ENCODE peak calls at places on chromosomes 4 and X, in five cellular contexts. I is PC-3, J is esophagus squamous epithelium, C is ovary, U is cardiac muscle cell. Q is an unnamed sample. For H3K4me1, the result is how much of the 10 kb centered on the place peaks cover.

GRCh38 chrX:103437147-103437873 is 61.0 kb downstream of the BEX3 start:
- DNase-seq in I (no peak), J (no peak), C (no peak), U (no peak), Q (no peak)

GRCh38 chr4:181043486-181043885 is 1199.7 kb upstream of the TENM3 start:
- DNase-seq in I (no peak), J (no peak), C (no peak), U (no peak), Q (no peak)

GRCh38 chr4:119638359-119638758 is 9.8 kb upstream of the PDE5A start:
- DNase-seq in I (no peak), J (no peak), C (no peak), U (no peak), Q (no peak)

GRCh38 chrX:115606861-115607260 is 45.9 kb downstream of the PLS3 start:
- DNase-seq in I (no peak), J (no peak), C (no peak), U (no peak), Q (no peak)

GRCh38 chr4:8656711-8657380 is 64.3 kb downstream of the CPZ start:
- DNase-seq in I (no peak), J (no peak), C (no peak), U (no peak), Q (no peak)

GRCh38 chr4:41714601-41715000 is 33.9 kb downstream of the PHOX2B start:
- DNase-seq in I (no peak), J (no peak), C (no peak), U (no peak), Q (no peak)

GRCh38 chrX:96700625-96701024 is 16.0 kb downstream of the DIAPH2 start:
- DNase-seq in I (no peak), J (no peak), C (no peak), U (no peak), Q (no peak)

GRCh38 chrX:9622128-9622527 is 143.5 kb downstream of the GPR143 start:
- DNase-seq in I (no peak), J (no peak), C (no peak), U (no peak), Q (no peak)

GRCh38 chrX:20361890-20362262 is 95.2 kb upstream of the RPS6KA3 start:
- DNase-seq in I (peak), J (no peak), C (no peak), U (peak), Q (no peak)

GRCh38 chr4:112885897-112886296 is 163.6 kb upstream of the ANK2 start:
- DNase-seq in I (no peak), J (no peak), C (no peak), U (no peak), Q (no peak)

GRCh38 chr4:27007507-27007906 is 146.9 kb downstream of the STIM2 start:
- DNase-seq in I (no peak), J (no peak), C (no peak), U (no peak), Q (no peak)

GRCh38 chrX:101258260-101258581 is 32.9 kb downstream of the TAF7L start:
- DNase-seq in I (no peak), J (no peak), C (no peak), U (no peak), Q (no peak)

GRCh38 chr4:110823251-110823650 is 200.4 kb upstream of the PITX2 start:
- DNase-seq in I (no peak), J (no peak), C (no peak), U (peak), Q (no peak)

GRCh38 chr4:2489841-2490552 is 21.1 kb downstream of the RNF4 start:
- DNase-seq in I (no peak), J (no peak), C (no peak), U (peak), Q (no peak)

GRCh38 chr4:166594326-166594946 is 639.9 kb downstream of the SPOCK3 start:
- DNase-seq in I (peak), J (no peak), C (no peak), U (peak), Q (no peak)

GRCh38 chr4:77073981-77074865 is 1.6 kb downstream of the CCNI start:
- DNase-seq in I (no peak), J (no peak), C (no peak), U (no peak), Q (no peak)

GRCh38 chrX:71679575-71680207 is 12.3 kb downstream of the LOC101059915 start:
- DNase-seq in I (no peak), J (no peak), C (no peak), U (no peak), Q (no peak)

GRCh38 chr4:53161475-53162423 is 204.1 kb downstream of the SCFD2 start:
- DNase-seq in I (no peak), J (no peak), C (no peak), U (no peak), Q (no peak)

GRCh38 chr4:40629401-40630334 is at the start of gene RBM47:
- DNase-seq in I (peak), J (no peak), C (peak), U (peak), Q (no peak)

GRCh38 chrX:71581210-71581609 is 3.0 kb downstream of the GCNA start:
- DNase-seq in I (no peak), J (no peak), C (no peak), U (no peak), Q (no peak)

GRCh38 chr4:184283659-184284335 is 66.1 kb upstream of the ENPP6 start:
- DNase-seq in I (no peak), J (no peak), C (no peak), U (no peak), Q (peak)

GRCh38 chr4:110622841-110623709 is at the start of gene PITX2:
- DNase-seq in I (no peak), J (peak), C (peak), U (peak), Q (peak)

GRCh38 chrX:7264399-7264798 is 116.4 kb upstream of the PUDP start:
- DNase-seq in I (no peak), J (no peak), C (no peak), U (no peak), Q (no peak)

GRCh38 chr4:89598602-89599001 is 238.4 kb downstream of the SNCA start:
- DNase-seq in I (peak), J (no peak), C (no peak), U (peak), Q (no peak)

GRCh38 chr4:56286763-56287162 is 100.5 kb downstream of the AASDH start:
- DNase-seq in I (no peak), J (no peak), C (no peak), U (peak), Q (no peak)

GRCh38 chr4:56288663-56289062 is 98.6 kb downstream of the AASDH start:
- DNase-seq in I (peak), J (no peak), C (no peak), U (no peak), Q (no peak)

GRCh38 chr4:56293121-56293520 is 94.2 kb downstream of the AASDH start:
- DNase-seq in I (no peak), J (no peak), C (no peak), U (no peak), Q (no peak)

GRCh38 chr4:56289934-56290333 is 97.4 kb downstream of the AASDH start:
- DNase-seq in I (no peak), J (no peak), C (no peak), U (peak), Q (no peak)
- H3K4me3 ChIP-seq in I (no peak), J (no peak), C (no peak), U (no peak), Q (no peak)

GRCh38 chrX:125782184-125782583 is 383.9 kb downstream of the DCAF12L2 start:
- DNase-seq in I (no peak), J (no peak), C (no peak), U (no peak), Q (no peak)
- H3K4me1 ChIP-seq in I (under half), J (under half), C (under half), U (under half), Q (under half)

DNA sequence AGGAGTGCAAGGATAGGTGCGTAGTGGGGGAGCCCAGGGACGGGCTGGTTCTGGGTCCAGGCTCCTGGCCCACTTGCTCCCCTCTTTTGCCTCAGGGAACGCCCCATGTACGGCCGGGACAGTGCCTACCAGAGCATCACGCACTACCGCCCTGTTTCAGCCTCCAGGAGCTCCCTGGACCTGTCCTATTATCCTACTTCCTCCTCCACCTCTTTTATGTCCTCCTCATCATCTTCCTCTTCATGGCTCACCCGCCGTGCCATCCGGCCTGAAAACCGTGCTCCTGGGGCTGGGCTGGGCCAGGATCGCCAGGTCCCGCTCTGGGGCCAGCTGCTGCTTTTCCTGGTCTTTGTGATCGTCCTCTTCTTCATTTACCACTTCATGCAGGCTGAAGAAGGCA is 1.7 kb downstream of the EMD start:
- DNase-seq in I (no peak), J (no peak), C (no peak), U (no peak), Q (no peak)
- H3K4me3 ChIP-seq in I (peak), J (peak), C (no peak), U (no peak), Q (peak)

DNA sequence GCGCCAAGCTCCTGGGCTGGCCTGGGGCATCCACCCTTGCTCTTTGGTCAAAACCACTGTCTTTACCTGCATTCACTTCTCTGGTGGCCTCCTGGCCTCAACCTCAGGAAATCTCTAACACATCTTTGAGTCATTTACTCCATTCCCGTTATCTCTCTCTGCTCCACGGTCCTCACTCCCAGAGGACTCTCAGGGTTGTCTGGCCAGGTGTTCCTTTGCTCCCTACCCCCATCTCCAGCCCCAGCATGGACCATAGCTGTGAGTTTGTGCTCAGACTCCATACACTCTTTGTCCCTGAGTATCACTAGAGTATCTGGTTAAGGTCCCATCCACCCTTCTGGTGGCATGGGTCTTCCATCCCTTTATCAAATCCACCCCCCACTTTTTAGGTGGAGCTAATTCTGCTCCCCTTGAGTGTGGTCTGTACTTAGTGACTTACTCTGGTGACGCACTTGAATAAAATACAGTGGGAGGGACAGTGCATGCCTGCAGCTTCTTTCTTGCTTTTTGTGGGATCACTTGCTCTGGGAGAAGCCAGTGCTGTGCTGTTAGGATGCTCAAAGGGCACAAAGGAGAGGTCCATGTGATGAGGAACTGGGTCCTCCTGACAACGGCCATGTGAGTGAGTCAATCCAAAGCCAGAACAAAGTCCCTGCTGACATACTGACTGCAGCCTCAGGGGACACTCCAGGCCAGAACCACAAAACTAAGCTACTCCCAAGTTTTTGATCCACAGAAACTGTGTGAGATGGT is 44.3 kb downstream of the IGFBP7 start:
- DNase-seq in I (no peak), J (no peak), C (no peak), U (no peak), Q (no peak)
- H3K4me1 ChIP-seq in I (under half), J (under half), C (under half), U (under half), Q (under half)

GRCh38 chr4:5890063-5890727 is 2.7 kb downstream of the CRMP1 start:
- DNase-seq in I (no peak), J (no peak), C (no peak), U (no peak), Q (no peak)

GRCh38 chr4:5887011-5887360 is 5.9 kb downstream of the CRMP1 start:
- DNase-seq in I (no peak), J (no peak), C (no peak), U (no peak), Q (no peak)

GRCh38 chr4:5888222-5888701 is 4.6 kb downstream of the CRMP1 start:
- DNase-seq in I (no peak), J (no peak), C (no peak), U (no peak), Q (no peak)

GRCh38 chr4:5887361-5888221 is 5.3 kb downstream of the CRMP1 start:
- DNase-seq in I (no peak), J (no peak), C (no peak), U (no peak), Q (no peak)

GRCh38 chr4:5888706-5889696 is 3.9 kb downstream of the CRMP1 start:
- DNase-seq in I (no peak), J (no peak), C (no peak), U (no peak), Q (no peak)
- H3K4me3 ChIP-seq in I (no peak), J (peak), C (peak), U (peak), Q (peak)

GRCh38 chrX:153446636-153446936 is 730 bp upstream of the TREX2 start:
- DNase-seq in I (no peak), J (no peak), C (no peak), U (no peak), Q (no peak)
- H3K4me1 ChIP-seq in I (under half), J (under half), C (under half), U (under half), Q (under half)

Q was measured in right atrium auricular region.